ENCODE peak calls at places on chromosomes 5 and 9, in eight cellular contexts. N, U, J, C, B, K, Q and E are unnamed samples.

GRCh38 chr5:32421075-32421474 is 23.5 kb downstream of the ZFR start:
- DNase-seq in K (no peak), C (no peak), U (no peak), J (no peak), N (no peak), B (no peak), Q (no peak), E (no peak)

GRCh38 chr5:111997308-111998159 is 240.5 kb upstream of the NREP start:
- DNase-seq in Q (no peak), U (peak), C (no peak), B (peak), K (no peak), J (peak), N (no peak), E (no peak)

GRCh38 chr5:1343931-1344901 is 683 bp downstream of the CLPTM1L start:
- DNase-seq in U (peak), Q (no peak), B (no peak), N (no peak), J (peak), K (no peak), C (no peak), E (no peak)

GRCh38 chr9:111276723-111277122 is 53.3 kb downstream of the OR2K2 start:
- DNase-seq in K (no peak), Q (no peak), N (no peak), C (no peak), B (no peak), U (no peak), J (no peak), E (no peak)

GRCh38 chr5:119913425-119913824 is 284.1 kb downstream of the FAM170A start:
- DNase-seq in U (no peak), Q (no peak), C (no peak), B (no peak), K (no peak), N (no peak), J (no peak), E (no peak)

GRCh38 chr5:14665110-14665822 is 748 bp downstream of the OTULIN start:
- DNase-seq in K (peak), C (peak), U (peak), J (no peak), Q (no peak), B (peak), N (no peak), E (no peak)

GRCh38 chr9:102499468-102499867 is 495.7 kb upstream of the CYLC2 start:
- DNase-seq in N (no peak), C (no peak), B (no peak), K (no peak), J (no peak), Q (no peak), U (no peak), E (no peak)

GRCh38 chr5:157574456-157575095 is 999 bp downstream of the ADAM19 start:
- DNase-seq in J (peak), C (peak), U (no peak), N (no peak), K (peak), Q (no peak), B (no peak), E (no peak)

GRCh38 chr5:171850354-171850947 is 64.8 kb downstream of the SMIM23 start:
- DNase-seq in Q (peak), K (no peak), U (no peak), B (no peak), N (no peak), C (no peak), J (peak), E (no peak)

GRCh38 chr9:129131300-129132145 is 20.3 kb downstream of the PTPA start:
- DNase-seq in J (peak), C (peak), Q (no peak), N (peak), U (peak), K (peak), B (peak), E (no peak)

GRCh38 chr9:89604463-89605180 is at the start of gene GADD45G:
- DNase-seq in K (peak), Q (no peak), J (peak), N (peak), C (peak), B (peak), U (peak), E (peak)

GRCh38 chr9:37390759-37391158 is 31.7 kb upstream of the GRHPR start:
- DNase-seq in U (peak), N (no peak), C (no peak), Q (no peak), B (peak), K (peak), J (peak), E (peak)

GRCh38 chr5:179140293-179140692 is 80.1 kb downstream of the ZNF354C start:
- DNase-seq in K (no peak), J (no peak), N (no peak), C (no peak), B (no peak), Q (no peak), U (no peak), E (no peak)

GRCh38 chr9:95511952-95512750 is 4.6 kb downstream of the PTCH1 start:
- DNase-seq in Q (no peak), U (no peak), C (no peak), N (no peak), K (peak), B (no peak), J (peak), E (no peak)

GRCh38 chr5:175731172-175731571 is 73.3 kb downstream of the HRH2 start:
- DNase-seq in C (no peak), B (no peak), N (no peak), Q (no peak), K (no peak), J (no peak), U (no peak), E (no peak)

GRCh38 chr5:175728885-175729828 is 71.3 kb downstream of the HRH2 start:
- DNase-seq in C (no peak), U (no peak), N (no peak), Q (no peak), K (no peak), J (peak), B (no peak), E (no peak)

GRCh38 chr5:175728316-175728715 is 70.4 kb downstream of the HRH2 start:
- DNase-seq in K (no peak), J (no peak), C (no peak), Q (no peak), N (no peak), U (no peak), B (no peak), E (no peak)

GRCh38 chr5:175731756-175732465 is 74.0 kb downstream of the HRH2 start:
- DNase-seq in U (no peak), K (no peak), Q (no peak), B (no peak), C (no peak), N (no peak), J (no peak), E (no peak)

DNA sequence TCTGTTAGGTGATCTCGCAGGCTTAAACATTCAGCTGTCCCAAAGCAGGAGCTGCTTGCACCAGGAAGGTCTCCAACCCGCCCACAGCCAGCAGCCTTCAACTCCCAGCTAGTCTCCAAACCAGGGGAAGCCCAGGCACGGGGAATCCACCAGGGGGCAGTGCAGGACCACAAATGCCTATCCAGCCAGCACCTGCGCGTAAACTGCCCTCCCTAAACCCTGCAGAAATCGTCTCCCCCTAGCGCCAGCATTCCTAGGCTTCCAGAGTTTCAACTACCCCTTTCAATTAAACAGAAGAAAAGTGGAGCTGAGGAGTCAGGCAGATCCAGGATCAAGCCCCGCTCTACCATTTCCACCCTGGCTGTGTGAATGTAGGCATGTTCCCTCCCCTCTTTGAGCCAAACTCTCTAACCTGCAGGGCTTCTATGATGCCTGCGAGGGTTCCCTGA is 72.0 kb downstream of the HRH2 start:
- DNase-seq in J (peak), B (peak), K (peak), Q (no peak), U (peak), N (peak), C (peak), E (peak)
- H3K4me3 ChIP-seq in J (peak), B (no peak), K (no peak), Q (no peak), U (no peak), N (no peak), C (no peak), E (no peak)

GRCh38 chr5:150496098-150496497 is 11.8 kb upstream of the NDST1 start:
- DNase-seq in N (no peak), U (no peak), Q (no peak), B (no peak), C (no peak), J (no peak), K (no peak), E (no peak)
- H3K4me3 ChIP-seq in N (no peak), U (no peak), Q (no peak), B (no peak), C (no peak), J (no peak), K (no peak), E (no peak)

DNA sequence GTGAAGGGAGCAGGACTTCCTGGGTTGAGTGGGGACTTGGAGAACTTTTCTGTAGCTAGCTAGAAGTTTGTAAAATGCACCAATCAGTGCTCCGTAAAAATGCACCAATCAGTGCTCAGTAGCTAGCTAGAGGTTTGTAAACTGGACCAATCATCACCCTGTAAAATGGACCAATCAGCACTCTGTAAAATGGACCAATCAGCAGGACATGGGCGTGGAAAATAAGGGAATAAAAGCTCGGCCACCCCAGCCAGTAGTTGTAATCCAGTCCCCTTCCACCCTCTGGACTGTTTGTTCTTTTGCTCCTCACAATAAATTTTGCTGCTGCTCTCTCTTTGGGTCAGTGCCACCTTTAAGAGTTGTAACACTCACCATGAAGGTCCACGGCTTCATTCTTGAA is 29.5 kb downstream of the SPATA31C2 start:
- DNase-seq in C (no peak), N (no peak), Q (no peak), U (no peak), J (no peak), K (no peak), B (no peak), E (no peak)
- H3K4me3 ChIP-seq in C (no peak), N (no peak), Q (no peak), U (no peak), J (no peak), K (no peak), B (no peak), E (no peak)

GRCh38 chr5:43137326-43137725 is 16.6 kb downstream of the ZNF131 start:
- DNase-seq in B (no peak), K (no peak), N (no peak), Q (no peak), C (no peak), U (no peak), J (no peak), E (no peak)
- H3K4me3 ChIP-seq in B (no peak), K (no peak), N (no peak), Q (no peak), C (no peak), U (no peak), J (no peak), E (no peak)